ENCODE peak calls at places on chromosomes 13 and 19, in five cellular contexts. I is stomach, M is HCT116, K is HL-60, E is uterus. J is an unnamed sample.

GRCh38 chr13:32581177-32581786 is 5.0 kb upstream of the PDS5B start:
- DNase-seq in I (no peak), M (peak), K (no peak), E (no peak), J (peak)

GRCh38 chr19:30430206-30430734 is 58.1 kb downstream of the ZNF536 start:
- DNase-seq in I (no peak), M (no peak), K (no peak), E (no peak), J (no peak)

GRCh38 chr19:43700368-43701015 is 15.4 kb upstream of the IRGC start:
- DNase-seq in I (peak), M (no peak), K (no peak), E (peak), J (no peak)

GRCh38 chr19:5977222-5977784 is 637 bp downstream of the RANBP3 start:
- DNase-seq in I (no peak), M (no peak), K (no peak), E (no peak), J (no peak)

GRCh38 chr19:33212024-33212772 is 13.5 kb downstream of the SLC7A10 start:
- DNase-seq in I (no peak), M (no peak), K (no peak), E (no peak), J (no peak)

GRCh38 chr13:28128030-28128429 is 10.3 kb upstream of the PAN3 start:
- DNase-seq in I (no peak), M (no peak), K (no peak), E (no peak), J (no peak)

GRCh38 chr13:72648513-72649065 is 78.8 kb downstream of the MZT1 start:
- DNase-seq in I (no peak), M (peak), K (no peak), E (no peak), J (peak)

GRCh38 chr19:18308051-18308947 is 14.6 kb downstream of the LSM4 start:
- DNase-seq in I (no peak), M (no peak), K (no peak), E (no peak), J (no peak)

GRCh38 chr13:75908137-75908536 is 272.0 kb downstream of the LMO7 start:
- DNase-seq in I (no peak), M (no peak), K (no peak), E (peak), J (no peak)

GRCh38 chr13:23701646-23702045 is 131.4 kb downstream of the TNFRSF19 start:
- DNase-seq in I (peak), M (no peak), K (no peak), E (peak), J (no peak)

GRCh38 chr13:40992678-40993077 is 26.4 kb downstream of the ELF1 start:
- DNase-seq in I (no peak), M (no peak), K (no peak), E (no peak), J (no peak)

GRCh38 chr19:28239270-28239669 is 973.7 kb downstream of the UQCRFS1 start:
- DNase-seq in I (no peak), M (no peak), K (no peak), E (no peak), J (peak)

GRCh38 chr19:11101057-11101456 is 11.8 kb downstream of the LDLR start:
- DNase-seq in I (no peak), M (no peak), K (no peak), E (no peak), J (no peak)

GRCh38 chr13:35791191-35791902 is 314.9 kb upstream of the MAB21L1 start:
- DNase-seq in I (no peak), M (no peak), K (no peak), E (no peak), J (no peak)

GRCh38 chr13:91111476-91112190 is 235.9 kb upstream of the MIR17HG start:
- DNase-seq in I (no peak), M (no peak), K (no peak), E (no peak), J (no peak)

GRCh38 chr19:4933528-4933927 is 24.2 kb downstream of the UHRF1 start:
- DNase-seq in I (peak), M (no peak), K (peak), E (no peak), J (no peak)

GRCh38 chr19:29364224-29364726 is 151.3 kb upstream of the UQCRFS1 start:
- DNase-seq in I (no peak), M (no peak), K (no peak), E (no peak), J (no peak)

GRCh38 chr19:3131168-3131567 is 4.7 kb upstream of the GNA15 start:
- DNase-seq in I (no peak), M (no peak), K (peak), E (no peak), J (peak)

GRCh38 chr19:5397804-5398692 is 57.2 kb upstream of the ZNRF4 start:
- DNase-seq in I (no peak), M (no peak), K (no peak), E (no peak), J (no peak)

GRCh38 chr13:49536144-49536873 is 40.6 kb downstream of the PHF11 start:
- DNase-seq in I (no peak), M (no peak), K (no peak), E (no peak), J (no peak)

GRCh38 chr13:53601181-53601580 is 572.6 kb downstream of the OLFM4 start:
- DNase-seq in I (no peak), M (no peak), K (no peak), E (no peak), J (no peak)

GRCh38 chr13:53052675-53053074 is 24.1 kb downstream of the OLFM4 start:
- DNase-seq in I (peak), M (no peak), K (no peak), E (no peak), J (no peak)

GRCh38 chr19:39196320-39196719 is 444 bp upstream of the NCCRP1 start:
- DNase-seq in I (no peak), M (no peak), K (no peak), E (no peak), J (no peak)

GRCh38 chr19:39194832-39195542 is 1.8 kb upstream of the NCCRP1 start:
- DNase-seq in I (no peak), M (no peak), K (no peak), E (no peak), J (no peak)

GRCh38 chr19:39193785-39194184 is 3.0 kb upstream of the NCCRP1 start:
- DNase-seq in I (peak), M (no peak), K (no peak), E (no peak), J (no peak)

GRCh38 chr19:39196860-39197562 is at the start of gene NCCRP1:
- DNase-seq in I (no peak), M (no peak), K (no peak), E (no peak), J (no peak)

GRCh38 chr19:39195755-39196154 is 1.0 kb upstream of the NCCRP1 start:
- DNase-seq in I (peak), M (no peak), K (no peak), E (no peak), J (no peak)
- H3K4me3 ChIP-seq in I (no peak), M (no peak), K (no peak), E (no peak), J (no peak)

GRCh38 chr13:106343831-106344230 is 191.6 kb downstream of the EFNB2 start:
- DNase-seq in I (no peak), M (no peak), K (no peak), E (no peak), J (no peak)
- H3K4me3 ChIP-seq in I (no peak), M (no peak), K (no peak), E (peak), J (no peak)

DNA sequence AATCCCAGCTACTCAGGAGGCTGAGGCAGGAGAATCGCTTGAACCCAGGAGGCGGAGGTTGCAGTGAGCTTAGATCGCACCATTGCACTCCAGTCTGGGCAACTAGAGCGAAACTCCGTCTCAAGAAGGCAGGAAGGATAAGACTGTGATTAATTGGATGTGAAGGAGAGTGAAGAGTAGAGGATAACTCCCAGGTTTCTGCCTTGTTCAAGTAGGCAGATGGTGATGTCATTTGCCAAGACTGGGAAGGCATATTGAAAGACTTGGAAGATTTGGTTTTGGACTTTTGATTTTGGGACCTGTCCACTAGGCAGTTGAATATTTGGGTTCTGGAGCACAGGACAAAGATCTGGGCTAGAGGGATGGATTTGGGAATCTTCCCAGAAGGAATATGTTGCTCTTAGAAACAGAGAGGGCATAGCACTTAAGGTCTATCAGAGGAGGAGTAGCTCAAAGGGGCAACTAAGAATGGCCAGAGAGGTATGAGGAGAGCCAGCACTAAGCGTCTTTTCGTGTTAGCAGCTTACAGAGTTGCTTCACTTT is 20.0 kb downstream of the GARRE1 start:
- DNase-seq in I (no peak), M (no peak), K (no peak), E (no peak), J (no peak)
- H3K4me3 ChIP-seq in I (no peak), M (no peak), K (no peak), E (no peak), J (no peak)

GRCh38 chr19:7346488-7346971 is 2.2 kb upstream of the ARHGEF18 start:
- DNase-seq in I (no peak), M (no peak), K (no peak), E (no peak), J (no peak)
- H3K4me3 ChIP-seq in I (no peak), M (no peak), K (no peak), E (no peak), J (no peak)

DNA sequence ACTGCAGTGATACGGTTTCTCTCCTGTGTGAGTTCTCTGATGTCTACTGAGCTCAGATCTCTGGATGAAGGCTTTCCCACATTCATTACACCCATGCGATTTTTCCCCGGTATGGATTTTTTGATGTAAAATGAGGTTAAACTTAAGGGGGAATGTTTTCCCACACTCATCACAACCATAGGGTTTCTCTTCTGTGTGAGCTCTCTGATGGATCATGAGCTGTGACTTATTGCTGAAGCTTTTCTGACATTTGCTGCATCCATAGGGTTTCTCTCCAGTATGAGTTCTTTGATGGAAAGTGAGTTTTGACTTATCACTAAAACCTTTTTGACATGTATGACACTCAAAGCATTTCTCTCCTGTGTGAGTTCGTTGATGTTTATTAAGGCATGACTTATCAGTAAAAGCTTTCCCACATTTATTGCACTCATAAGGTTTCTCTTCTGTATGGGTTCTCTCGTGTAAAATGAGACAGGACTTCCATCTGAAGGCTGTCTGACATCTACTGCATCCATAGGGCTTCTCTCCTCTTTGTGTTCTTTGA is 10.6 kb upstream of the ZNF649 start:
- DNase-seq in I (no peak), M (no peak), K (no peak), E (no peak), J (no peak)
- H3K4me3 ChIP-seq in I (no peak), M (no peak), K (no peak), E (no peak), J (no peak)

DNA sequence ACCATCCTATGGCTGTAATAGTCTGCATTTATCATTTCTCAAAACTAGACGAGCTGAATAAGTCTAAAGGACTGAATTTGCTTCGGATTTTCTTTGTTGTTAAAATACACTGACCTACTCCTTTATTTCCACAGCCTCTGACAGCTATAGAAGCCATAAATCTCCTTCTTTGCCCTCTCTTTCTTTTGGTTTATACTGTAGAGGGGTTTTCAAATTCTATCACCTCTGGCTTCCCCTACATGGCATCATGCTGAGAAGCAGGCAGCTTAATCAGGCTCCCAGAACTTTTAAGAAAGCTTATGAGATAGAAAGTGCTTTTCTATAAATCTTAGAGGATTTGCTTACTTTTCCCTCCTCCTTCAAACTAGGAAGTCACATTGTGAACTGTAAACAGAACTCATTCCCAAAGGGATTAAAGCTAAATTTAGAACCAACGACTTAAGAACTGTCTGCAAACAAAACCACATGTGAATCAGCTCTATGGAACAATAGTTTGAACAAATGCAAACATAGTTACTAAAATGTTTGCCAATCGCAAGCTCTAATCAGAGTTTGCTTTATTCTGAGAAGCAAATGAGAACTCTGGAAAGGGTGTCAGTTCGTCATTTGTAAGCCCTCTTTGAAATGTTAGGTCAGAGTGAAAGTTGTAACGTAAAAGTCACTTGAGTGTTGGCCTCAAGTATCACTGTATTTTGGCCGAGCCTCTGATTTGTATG is 344.0 kb downstream of the RFC3 start:
- DNase-seq in I (no peak), M (no peak), K (no peak), E (no peak), J (no peak)
- H3K4me3 ChIP-seq in I (no peak), M (no peak), K (no peak), E (peak), J (no peak)